ENCODE peak calls at places on chromosome 22, in six cellular contexts. E is lower leg skin, I is GM12865, K is neural crest cell, R is HT1080, P is GM12891. N is an unnamed sample.

GRCh38 chr22:42994917-42995562 is 19.9 kb downstream of the PACSIN2 start:
- DNase-seq in P (no peak), K (no peak), E (peak; percentile 76), I (peak; percentile 63), R (peak; percentile 93), N (no peak)

GRCh38 chr22:45572444-45572843 is 69.8 kb downstream of the FBLN1 start:
- DNase-seq in R (no peak), E (peak; percentile 78), K (no peak), I (no peak), P (no peak), N (no peak)

GRCh38 chr22:29700949-29701927 is 18.6 kb upstream of the CABP7 start:
- DNase-seq in E (no peak), I (peak; percentile 19), P (no peak), R (peak; percentile 81), K (no peak), N (no peak)

GRCh38 chr22:35103756-35104155 is 37.8 kb downstream of the ISX start:
- DNase-seq in K (no peak), P (no peak), I (no peak), R (no peak), E (no peak), N (no peak)

GRCh38 chr22:42610211-42610610 is 4.5 kb downstream of the POLDIP3 start:
- DNase-seq in K (no peak), R (no peak), E (no peak), P (no peak), I (no peak), N (no peak)

GRCh38 chr22:50479686-50480085 is 1.7 kb upstream of the ADM2 start:
- DNase-seq in P (no peak), R (no peak), I (no peak), K (no peak), E (no peak), N (no peak)

GRCh38 chr22:30486118-30486517 is 14.3 kb upstream of the SEC14L3 start:
- DNase-seq in I (no peak), R (no peak), K (no peak), P (no peak), E (no peak), N (no peak)

GRCh38 chr22:20211997-20212753 is 55.9 kb downstream of the RTN4R start:
- DNase-seq in R (no peak), K (no peak), P (no peak), E (no peak), I (no peak), N (no peak)

GRCh38 chr22:36111316-36111715 is 49.2 kb downstream of the APOL3 start:
- DNase-seq in R (no peak), K (no peak), P (no peak), E (no peak), I (no peak), N (no peak)

GRCh38 chr22:30340911-30341685 is 14.4 kb upstream of the TBC1D10A start:
- DNase-seq in E (no peak), I (no peak), P (no peak), K (no peak), R (no peak), N (no peak)

GRCh38 chr22:35556666-35557065 is 16.0 kb downstream of the RASD2 start:
- DNase-seq in R (no peak), I (no peak), E (no peak), K (no peak), P (no peak), N (no peak)

GRCh38 chr22:24436553-24436952 is 9.2 kb downstream of the ADORA2A start:
- DNase-seq in P (no peak), R (no peak), E (no peak), K (no peak), I (no peak), N (no peak)

GRCh38 chr22:43433904-43434600 is 22.2 kb downstream of the MPPED1 start:
- DNase-seq in K (no peak), E (no peak), I (no peak), P (no peak), R (no peak), N (no peak)

GRCh38 chr22:20639343-20639742 is 131.9 kb downstream of the MED15 start:
- DNase-seq in I (no peak), E (no peak), R (no peak), K (no peak), P (no peak), N (no peak)

GRCh38 chr22:29719894-29720645 is at the start of gene CABP7:
- DNase-seq in R (no peak), K (no peak), P (no peak), E (no peak), I (no peak), N (no peak)

GRCh38 chr22:40401532-40401931 is 31.1 kb downstream of the SGSM3 start:
- DNase-seq in K (no peak), I (no peak), R (no peak), P (no peak), E (no peak), N (no peak)

GRCh38 chr22:24435861-24436351 is 8.5 kb downstream of the ADORA2A start:
- DNase-seq in P (no peak), I (no peak), R (no peak), E (no peak), K (no peak), N (no peak)

GRCh38 chr22:41330169-41330568 is 28.8 kb downstream of the ZC3H7B start:
- DNase-seq in E (no peak), K (no peak), P (no peak), I (no peak), R (no peak), N (no peak)

GRCh38 chr22:25050566-25050965 is 98.0 kb downstream of the KIAA1671 start:
- DNase-seq in P (no peak), R (no peak), I (no peak), E (no peak), K (no peak), N (no peak)

GRCh38 chr22:30561402-30562154 is 12.9 kb downstream of the GAL3ST1 start:
- DNase-seq in R (peak; percentile 40), P (no peak), E (no peak), K (no peak), I (no peak), N (no peak)

GRCh38 chr22:36741968-36742367 is 34.0 kb downstream of the IFT27 start:
- DNase-seq in R (no peak), I (no peak), E (no peak), P (no peak), K (no peak), N (no peak)

GRCh38 chr22:43823353-43823908 is 11.3 kb upstream of the EFCAB6 start:
- DNase-seq in P (peak; percentile 1), R (no peak), I (no peak), E (no peak), K (no peak), N (no peak)